ENCODE peak calls at places on chromosomes 13 and 19, in ten cellular contexts. T, J, V, H, B, A, N, X, R and Q are unnamed samples.

GRCh38 chr13:105047676-105048295 is 1487.7 kb downstream of the EFNB2 start:
- DNase-seq in T (no peak), A (no peak), X (no peak), H (no peak), B (no peak), N (no peak), V (no peak), R (no peak), J (no peak), Q (no peak)

GRCh38 chr13:110712849-110713641 is 455 bp upstream of the ING1 start:
- DNase-seq in R (peak; percentile 100), A (peak; percentile 99), H (peak; percentile 99), X (peak; percentile 100), B (peak; percentile 100), N (peak; percentile 100), T (peak; percentile 100), V (peak; percentile 100), J (peak; percentile 100), Q (peak; percentile 100)

GRCh38 chr19:888615-889385 is 4.2 kb downstream of the MED16 start:
- DNase-seq in B (no peak), R (no peak), N (no peak), J (no peak), V (no peak), H (no peak), T (no peak), X (no peak), A (no peak), Q (no peak)

GRCh38 chr13:113969973-113970611 is 3.8 kb downstream of the C13orf46 start:
- DNase-seq in R (no peak), N (no peak), B (peak; percentile 88), V (no peak), T (no peak), J (no peak), A (no peak), H (no peak), X (no peak), Q (no peak)

GRCh38 chr19:19545707-19546106 is 7.6 kb downstream of the CILP2 start:
- DNase-seq in H (no peak), T (no peak), A (no peak), N (no peak), V (no peak), J (no peak), B (no peak), R (no peak), X (no peak), Q (no peak)

GRCh38 chr13:47976325-47976724 is 24.7 kb downstream of the SUCLA2 start:
- DNase-seq in A (no peak), T (peak; percentile 11), H (no peak), R (no peak), N (no peak), J (no peak), V (peak; percentile 26), B (no peak), X (peak; percentile 26), Q (no peak)

GRCh38 chr13:31945202-31945978 is 86.2 kb upstream of the FRY start:
- DNase-seq in T (peak; percentile 88), X (peak; percentile 79), B (peak; percentile 94), V (peak; percentile 96), H (peak; percentile 13), A (peak; percentile 38), N (peak; percentile 30), J (peak; percentile 47), R (peak; percentile 84), Q (no peak)

GRCh38 chr13:85462792-85463425 is 336.3 kb downstream of the SLITRK6 start:
- DNase-seq in N (no peak), H (no peak), B (no peak), J (no peak), X (no peak), V (no peak), A (no peak), R (no peak), T (no peak), Q (no peak)

DNA sequence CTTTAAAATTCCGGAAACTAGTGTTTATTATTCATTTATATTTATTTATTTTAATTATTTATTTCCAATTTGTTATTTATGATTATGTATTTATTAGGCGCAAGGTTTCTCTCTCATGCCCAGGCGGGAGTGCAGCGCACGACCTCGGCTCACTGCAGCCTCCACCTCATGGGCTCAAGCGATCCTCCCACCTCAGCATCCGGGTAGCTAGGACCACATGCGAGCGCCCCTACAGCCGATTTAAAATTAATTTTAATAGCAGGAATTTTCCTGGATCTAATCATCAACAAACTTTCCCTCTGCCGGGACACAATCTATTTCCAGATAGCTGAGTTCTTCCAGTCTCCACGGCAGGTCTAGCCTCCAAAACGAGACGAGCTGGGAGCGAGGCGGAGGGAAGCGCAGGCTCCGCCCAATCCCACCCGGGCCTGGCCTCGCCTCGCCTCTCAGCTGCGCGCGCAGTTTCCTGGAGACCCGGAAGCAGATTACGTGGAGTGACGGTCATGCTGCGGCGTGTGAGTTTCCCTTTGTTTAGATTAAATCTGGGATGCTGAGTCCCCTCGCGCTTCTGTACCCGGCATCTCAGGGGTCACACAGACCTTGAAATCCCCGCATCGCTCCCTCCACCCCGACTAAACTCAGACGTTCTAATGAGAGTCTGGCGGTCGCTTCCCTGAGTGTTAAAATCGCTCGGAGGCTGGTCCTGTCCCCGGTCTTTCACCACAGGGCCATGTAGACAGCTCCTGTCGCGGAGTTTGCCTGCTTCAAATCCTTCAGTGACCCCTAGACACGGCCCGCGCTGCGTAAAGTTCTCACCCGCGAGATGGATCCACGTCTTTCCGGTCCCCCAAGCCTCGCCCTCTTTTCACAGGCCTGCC is at the start of gene ZNF880:
- DNase-seq in X (peak; percentile 90), T (peak; percentile 94), A (peak; percentile 97), H (peak; percentile 83), J (no peak), N (peak; percentile 94), B (peak; percentile 98), V (peak; percentile 88), R (peak; percentile 46), Q (peak; percentile 80)
- TF ChIP-seq CTCF in X (no peak), T (no peak), A (no peak), H (no peak), J (no peak), N (no peak), B (no peak), V (peak; percentile 13), R (no peak), Q (no peak)

GRCh38 chr19:10553087-10553667 is 9.5 kb downstream of the ATG4D start:
- DNase-seq in V (no peak), A (no peak), H (no peak), X (no peak), T (no peak), R (no peak), B (no peak), N (no peak), J (no peak), Q (no peak)

GRCh38 chr19:10553943-10554381 is 10.3 kb downstream of the ATG4D start:
- DNase-seq in A (no peak), N (no peak), R (no peak), J (no peak), T (no peak), H (no peak), X (no peak), V (no peak), B (no peak), Q (no peak)

GRCh38 chr19:10555613-10555979 is 10.2 kb downstream of the KRI1 start:
- DNase-seq in V (no peak), R (no peak), H (no peak), X (no peak), J (no peak), B (no peak), N (no peak), T (no peak), A (no peak), Q (no peak)

GRCh38 chr19:10552596-10553053 is 8.9 kb downstream of the ATG4D start:
- DNase-seq in A (peak; percentile 68), J (no peak), H (no peak), N (no peak), V (no peak), X (no peak), B (no peak), T (peak; percentile 44), R (no peak), Q (no peak)

DNA sequence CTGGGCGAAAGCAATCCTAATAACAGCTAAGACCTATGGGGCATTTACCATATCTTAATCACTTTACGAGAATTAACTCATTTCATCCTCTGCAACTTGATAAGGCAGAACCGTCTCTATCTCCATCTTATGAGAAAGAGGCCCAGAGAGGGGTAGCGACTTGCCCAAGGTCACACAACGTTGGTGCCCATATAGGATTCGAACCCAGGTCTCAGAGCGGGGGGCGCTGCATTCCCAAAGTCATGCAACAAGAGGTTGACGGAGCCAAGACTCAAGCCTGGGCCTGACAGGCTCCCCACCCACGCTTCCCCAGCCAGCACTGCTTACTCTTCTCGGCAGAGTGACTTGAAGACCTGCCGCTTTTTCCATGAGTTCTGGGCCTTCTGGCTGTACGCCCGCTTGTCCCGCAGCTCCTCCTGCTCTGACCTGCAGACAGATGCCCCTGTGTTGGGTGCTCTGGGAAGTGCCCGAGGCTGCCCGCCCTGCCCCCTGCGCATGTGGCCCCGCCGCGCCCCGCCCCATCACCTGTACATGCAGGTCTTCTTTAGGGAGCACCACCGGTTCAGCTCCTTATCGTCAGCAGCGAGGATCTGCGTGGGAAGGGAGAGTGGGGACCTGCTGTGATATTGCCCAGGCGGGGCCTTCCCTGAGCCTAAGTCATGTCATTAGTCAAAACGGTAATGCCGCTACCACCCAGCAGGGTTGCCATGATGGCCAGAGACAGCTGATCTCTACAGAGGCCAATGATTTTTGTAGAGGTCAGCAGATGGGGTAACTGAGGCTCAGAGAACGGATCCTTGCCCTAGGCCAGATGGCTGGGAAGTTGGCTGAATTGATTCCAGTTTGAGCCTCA is 10.8 kb downstream of the KRI1 start:
- DNase-seq in V (no peak), N (no peak), T (no peak), X (no peak), H (no peak), A (no peak), B (no peak), R (no peak), J (no peak), Q (no peak)
- TF ChIP-seq CTCF in V (no peak), N (no peak), T (no peak), X (peak; percentile 8), H (no peak), A (no peak), B (no peak), R (no peak), J (no peak), Q (no peak)

DNA sequence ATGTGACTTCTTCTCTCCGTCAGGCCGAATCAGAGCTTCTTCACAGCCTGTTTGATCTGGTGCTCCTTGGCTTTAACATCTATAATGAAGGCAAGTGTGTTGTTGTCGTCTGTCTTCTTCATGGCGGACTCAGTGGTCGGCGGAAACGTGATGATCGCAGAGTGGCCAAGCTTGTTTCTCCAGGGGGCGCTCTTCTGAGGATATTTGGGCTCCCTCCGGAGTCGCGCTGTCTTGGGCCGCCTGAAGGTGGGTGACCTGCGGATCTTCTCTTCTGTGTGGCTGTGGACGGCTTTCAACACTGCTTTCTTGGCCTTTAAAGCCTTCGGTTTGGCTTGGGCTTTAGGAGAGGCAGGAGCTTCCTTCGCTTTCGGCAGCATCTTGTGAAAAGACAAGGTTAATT is 9.8 kb downstream of the TPRX1 start:
- DNase-seq in V (no peak), H (no peak), X (no peak), R (no peak), T (no peak), A (no peak), N (no peak), J (no peak), B (no peak), Q (no peak)
- TF ChIP-seq CTCF in V (no peak), H (no peak), X (no peak), R (peak; percentile 10), T (no peak), A (no peak), N (no peak), J (no peak), B (no peak), Q (no peak)

GRCh38 chr13:23567792-23568480 is 2.3 kb upstream of the TNFRSF19 start:
- DNase-seq in J (no peak), N (no peak), X (no peak), A (no peak), R (no peak), B (no peak), T (no peak), H (no peak), V (peak; percentile 36), Q (no peak)
- TF ChIP-seq CTCF in J (no peak), N (no peak), X (no peak), A (no peak), R (no peak), B (no peak), T (no peak), H (no peak), V (peak; percentile 35), Q (no peak)